ENCODE peak calls at places on chromosome 5, in ten cellular contexts. D, U, Z, G, T, O, K, H, E and L are unnamed samples.

GRCh38 chr5:108747111-108748009 is at the start of gene FER:
- DNase-seq in D (peak), U (peak), Z (peak), G (no peak), T (no peak), O (no peak), K (no peak), H (no peak), E (peak), L (no peak)

GRCh38 chr5:152514827-152515397 is 109.8 kb upstream of the NMUR2 start:
- DNase-seq in D (peak), U (peak), Z (no peak), G (no peak), T (no peak), O (no peak), K (no peak), H (no peak), E (peak), L (no peak)

GRCh38 chr5:140259509-140259908 is 43.4 kb downstream of the PFDN1 start:
- DNase-seq in D (no peak), U (no peak), Z (no peak), G (no peak), T (no peak), O (peak), K (no peak), H (no peak), E (peak), L (no peak)

GRCh38 chr5:179309751-179310320 is 35.4 kb downstream of the ADAMTS2 start:
- DNase-seq in D (no peak), U (no peak), Z (no peak), G (peak), T (no peak), O (no peak), K (peak), H (peak), E (no peak), L (no peak)

GRCh38 chr5:66246621-66247020 is 102.5 kb downstream of the SREK1 start:
- DNase-seq in D (no peak), U (no peak), Z (no peak), G (no peak), T (no peak), O (no peak), K (no peak), H (no peak), E (no peak), L (no peak)

GRCh38 chr5:66410056-66410455 is 186.1 kb upstream of the MAST4 start:
- DNase-seq in D (no peak), U (no peak), Z (no peak), G (no peak), T (no peak), O (no peak), K (no peak), H (no peak), E (no peak), L (no peak)

GRCh38 chr5:157961828-157962390 is 103.0 kb upstream of the CLINT1 start:
- DNase-seq in D (no peak), U (peak), Z (no peak), G (no peak), T (no peak), O (no peak), K (no peak), H (no peak), E (no peak), L (no peak)

GRCh38 chr5:1801061-1801953 is at the start of gene NDUFS6:
- DNase-seq in D (peak), U (peak), Z (no peak), G (peak), T (peak), O (peak), K (peak), H (peak), E (no peak), L (peak)

GRCh38 chr5:84437673-84438315 is 53.1 kb upstream of the EDIL3 start:
- DNase-seq in D (peak), U (peak), Z (no peak), G (no peak), T (no peak), O (no peak), K (no peak), H (no peak), E (peak), L (no peak)

GRCh38 chr5:57816108-57816507 is 333.5 kb upstream of the ACTBL2 start:
- DNase-seq in D (no peak), U (peak), Z (no peak), G (no peak), T (no peak), O (no peak), K (no peak), H (no peak), E (peak), L (no peak)

GRCh38 chr5:144698454-144698853 is 527.8 kb downstream of the KCTD16 start:
- DNase-seq in D (no peak), U (no peak), Z (no peak), G (no peak), T (no peak), O (no peak), K (no peak), H (no peak), E (no peak), L (no peak)

GRCh38 chr5:136080483-136081180 is 51.8 kb downstream of the TGFBI start:
- DNase-seq in D (peak), U (peak), Z (peak), G (peak), T (peak), O (peak), K (peak), H (peak), E (peak), L (peak)

GRCh38 chr5:14588758-14589543 is 7.4 kb downstream of the OTULINL start:
- DNase-seq in D (no peak), U (no peak), Z (no peak), G (no peak), T (no peak), O (no peak), K (no peak), H (no peak), E (no peak), L (no peak)

GRCh38 chr5:1540831-1541661 is 17.3 kb upstream of the LPCAT1 start:
- DNase-seq in D (no peak), U (no peak), Z (no peak), G (no peak), T (no peak), O (no peak), K (peak), H (peak), E (no peak), L (no peak)

GRCh38 chr5:152634596-152634995 is 229.5 kb upstream of the NMUR2 start:
- DNase-seq in D (no peak), U (no peak), Z (no peak), G (no peak), T (no peak), O (no peak), K (no peak), H (no peak), E (no peak), L (no peak)

GRCh38 chr5:71693828-71694427 is 25.1 kb upstream of the CARTPT start:
- DNase-seq in D (peak), U (no peak), Z (no peak), G (no peak), T (no peak), O (no peak), K (no peak), H (no peak), E (no peak), L (no peak)

GRCh38 chr5:57341380-57341979 is 141.1 kb downstream of the ACTBL2 start:
- DNase-seq in D (no peak), U (no peak), Z (no peak), G (no peak), T (no peak), O (no peak), K (no peak), H (no peak), E (no peak), L (no peak)

GRCh38 chr5:27220752-27221151 is 182.4 kb upstream of the CDH9 start:
- DNase-seq in D (no peak), U (no peak), Z (no peak), G (no peak), T (no peak), O (no peak), K (no peak), H (no peak), E (no peak), L (no peak)

GRCh38 chr5:179265529-179266290 is 79.6 kb downstream of the ADAMTS2 start:
- DNase-seq in D (no peak), U (no peak), Z (no peak), G (peak), T (peak), O (peak), K (peak), H (peak), E (no peak), L (no peak)

GRCh38 chr5:55418994-55419991 is 111.5 kb downstream of the MTREX start:
- DNase-seq in D (no peak), U (no peak), Z (no peak), G (no peak), T (no peak), O (no peak), K (no peak), H (no peak), E (no peak), L (no peak)

GRCh38 chr5:14491505-14491904 is 90.1 kb upstream of the OTULINL start:
- DNase-seq in D (peak), U (no peak), Z (no peak), G (no peak), T (no peak), O (no peak), K (no peak), H (no peak), E (no peak), L (no peak)

GRCh38 chr5:124703995-124704394 is 42.4 kb downstream of the ZNF608 start:
- DNase-seq in D (no peak), U (no peak), Z (no peak), G (no peak), T (no peak), O (no peak), K (no peak), H (no peak), E (no peak), L (no peak)

GRCh38 chr5:139495644-139496435 is 13.3 kb upstream of the STING1 start:
- DNase-seq in D (peak), U (peak), Z (no peak), G (no peak), T (no peak), O (no peak), K (no peak), H (no peak), E (no peak), L (no peak)

GRCh38 chr5:639584-640213 is 27.6 kb downstream of the CEP72 start:
- DNase-seq in D (no peak), U (no peak), Z (no peak), G (no peak), T (no peak), O (no peak), K (peak), H (no peak), E (no peak), L (no peak)

GRCh38 chr5:173733831-173734491 is 117.5 kb upstream of the BOD1 start:
- DNase-seq in D (no peak), U (no peak), Z (peak), G (no peak), T (no peak), O (peak), K (peak), H (no peak), E (no peak), L (peak)

GRCh38 chr5:149170292-149170691 is 29.0 kb downstream of the ABLIM3 start:
- DNase-seq in D (no peak), U (no peak), Z (no peak), G (peak), T (no peak), O (no peak), K (no peak), H (no peak), E (no peak), L (no peak)

GRCh38 chr5:150579462-150580400 is 60.7 kb upstream of the SYNPO start:
- DNase-seq in D (no peak), U (no peak), Z (no peak), G (no peak), T (no peak), O (peak), K (no peak), H (no peak), E (no peak), L (no peak)

GRCh38 chr5:171207256-171207866 is 101.7 kb upstream of the TLX3 start:
- DNase-seq in D (peak), U (peak), Z (no peak), G (no peak), T (no peak), O (no peak), K (no peak), H (no peak), E (peak), L (no peak)

GRCh38 chr5:179268966-179269693 is 76.1 kb downstream of the ADAMTS2 start:
- DNase-seq in D (no peak), U (no peak), Z (no peak), G (no peak), T (no peak), O (peak), K (peak), H (peak), E (no peak), L (no peak)

GRCh38 chr5:127609016-127609415 is 39.9 kb upstream of the CTXN3 start:
- DNase-seq in D (no peak), U (no peak), Z (no peak), G (no peak), T (no peak), O (no peak), K (no peak), H (no peak), E (no peak), L (no peak)

GRCh38 chr5:150015415-150015814 is 14.9 kb downstream of the HMGXB3 start:
- DNase-seq in D (no peak), U (no peak), Z (no peak), G (no peak), T (no peak), O (no peak), K (no peak), H (no peak), E (no peak), L (no peak)

GRCh38 chr5:135973323-135974018 is 18.7 kb upstream of the LECT2 start:
- DNase-seq in D (no peak), U (no peak), Z (no peak), G (no peak), T (no peak), O (no peak), K (no peak), H (no peak), E (no peak), L (no peak)

GRCh38 chr5:42994285-42995151 is 45.6 kb downstream of the ANXA2R start:
- DNase-seq in D (peak), U (peak), Z (no peak), G (peak), T (peak), O (peak), K (peak), H (peak), E (peak), L (no peak)

GRCh38 chr5:44862808-44863207 is 54.1 kb downstream of the MRPS30 start:
- DNase-seq in D (peak), U (peak), Z (no peak), G (no peak), T (no peak), O (no peak), K (no peak), H (no peak), E (peak), L (no peak)

GRCh38 chr5:174601937-174602336 is 122.4 kb upstream of the MSX2 start:
- DNase-seq in D (no peak), U (no peak), Z (no peak), G (no peak), T (no peak), O (no peak), K (no peak), H (no peak), E (no peak), L (no peak)

GRCh38 chr5:57595530-57596098 is 113.0 kb upstream of the ACTBL2 start:
- DNase-seq in D (no peak), U (no peak), Z (no peak), G (no peak), T (no peak), O (no peak), K (no peak), H (no peak), E (no peak), L (no peak)

GRCh38 chr5:147216552-147217154 is 18.2 kb upstream of the STK32A start:
- DNase-seq in D (no peak), U (no peak), Z (no peak), G (no peak), T (no peak), O (no peak), K (no peak), H (no peak), E (no peak), L (no peak)

GRCh38 chr5:178404987-178405386 is 172.4 kb upstream of the PHYKPL start:
- DNase-seq in D (no peak), U (no peak), Z (no peak), G (no peak), T (no peak), O (no peak), K (no peak), H (no peak), E (no peak), L (no peak)

GRCh38 chr5:148491015-148491792 is 107.4 kb downstream of the FBXO38 start:
- DNase-seq in D (no peak), U (no peak), Z (no peak), G (no peak), T (no peak), O (no peak), K (no peak), H (no peak), E (no peak), L (no peak)

DNA sequence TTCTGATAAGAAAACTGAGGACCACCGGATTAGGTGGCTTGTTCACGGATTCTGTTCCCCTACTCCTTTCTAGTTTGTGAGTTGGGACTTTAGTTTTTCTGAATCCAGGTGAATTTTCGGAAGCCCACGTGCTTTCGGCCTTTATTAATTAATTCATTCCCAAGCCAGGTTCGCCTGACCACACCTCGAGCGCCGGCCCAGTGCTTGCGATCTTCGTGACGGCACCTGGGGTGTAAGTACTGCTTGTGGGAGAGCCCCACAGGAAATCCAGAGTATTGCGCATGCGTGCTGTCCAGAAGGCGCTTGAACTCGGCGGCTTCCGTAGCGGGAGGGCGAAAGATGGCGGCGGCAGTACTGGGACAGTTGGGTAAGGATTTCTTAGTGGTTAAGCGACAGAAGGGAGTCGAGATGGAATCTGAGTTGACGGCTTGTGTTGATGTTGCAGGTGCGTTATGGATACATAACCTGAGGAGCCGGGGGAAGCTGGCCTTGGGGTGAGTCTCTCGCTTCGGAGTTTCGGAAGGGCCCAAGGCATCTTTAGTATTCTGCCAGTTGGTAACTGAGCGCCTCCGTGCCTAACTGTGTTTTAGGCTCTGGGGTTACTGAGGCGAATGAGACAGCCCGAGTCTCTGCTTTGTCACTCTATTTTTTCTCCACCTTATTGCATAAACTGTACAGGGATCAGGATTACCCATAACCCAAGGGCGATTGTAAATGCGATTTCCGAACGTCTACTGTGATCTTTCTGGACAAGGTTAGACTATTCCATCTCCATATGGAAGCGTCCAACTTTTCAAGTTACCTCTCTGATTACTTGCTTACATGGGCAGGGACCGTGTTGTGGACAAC is at the start of gene MRPL22:
- DNase-seq in D (peak), U (peak), Z (peak), G (peak), T (peak), O (peak), K (peak), H (peak), E (peak), L (peak)
- TF ChIP-seq POLR2A in D (peak), U (peak), Z (peak), G (no peak), T (no peak), O (peak), K (peak), H (no peak), E (peak), L (peak)

DNA sequence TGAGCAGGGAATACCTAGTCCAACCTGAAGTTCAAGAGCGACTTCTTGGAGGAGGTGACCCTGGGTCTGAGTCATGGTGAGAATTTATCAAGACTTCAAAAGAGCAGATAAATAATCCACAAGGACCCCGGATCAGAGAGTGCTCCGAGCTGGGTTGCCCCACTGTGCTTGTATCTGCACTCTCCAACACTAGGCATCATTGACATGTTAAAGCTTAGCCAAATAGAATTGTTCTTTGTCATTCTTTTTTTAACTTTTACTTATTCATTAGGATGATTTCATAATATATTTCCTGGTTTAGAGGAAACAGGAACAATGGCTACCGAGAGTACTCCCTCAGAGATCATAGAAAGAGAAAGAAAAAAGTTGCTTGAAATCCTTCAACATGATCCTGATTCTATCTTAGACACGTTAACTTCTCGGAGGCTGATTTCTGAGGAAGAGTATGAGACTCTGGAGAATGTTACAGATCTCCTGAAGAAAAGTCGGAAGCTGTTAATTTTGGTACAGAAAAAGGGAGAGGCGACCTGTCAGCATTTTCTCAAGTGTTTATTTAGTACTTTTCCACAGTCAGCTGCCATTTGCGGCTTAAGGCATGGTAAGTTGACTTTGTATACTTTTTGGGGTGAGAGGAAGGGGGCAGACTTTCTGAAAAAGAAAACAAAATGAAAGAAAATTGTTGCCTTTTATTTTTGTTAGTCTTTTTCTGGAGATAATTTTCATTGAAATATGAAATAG is at the start of gene CARD6:
- DNase-seq in D (peak), U (peak), Z (no peak), G (no peak), T (no peak), O (no peak), K (no peak), H (no peak), E (no peak), L (no peak)
- TF ChIP-seq POLR2A in D (no peak), U (peak), Z (no peak), G (no peak), T (no peak), O (no peak), K (no peak), H (no peak), E (no peak), L (no peak)

DNA sequence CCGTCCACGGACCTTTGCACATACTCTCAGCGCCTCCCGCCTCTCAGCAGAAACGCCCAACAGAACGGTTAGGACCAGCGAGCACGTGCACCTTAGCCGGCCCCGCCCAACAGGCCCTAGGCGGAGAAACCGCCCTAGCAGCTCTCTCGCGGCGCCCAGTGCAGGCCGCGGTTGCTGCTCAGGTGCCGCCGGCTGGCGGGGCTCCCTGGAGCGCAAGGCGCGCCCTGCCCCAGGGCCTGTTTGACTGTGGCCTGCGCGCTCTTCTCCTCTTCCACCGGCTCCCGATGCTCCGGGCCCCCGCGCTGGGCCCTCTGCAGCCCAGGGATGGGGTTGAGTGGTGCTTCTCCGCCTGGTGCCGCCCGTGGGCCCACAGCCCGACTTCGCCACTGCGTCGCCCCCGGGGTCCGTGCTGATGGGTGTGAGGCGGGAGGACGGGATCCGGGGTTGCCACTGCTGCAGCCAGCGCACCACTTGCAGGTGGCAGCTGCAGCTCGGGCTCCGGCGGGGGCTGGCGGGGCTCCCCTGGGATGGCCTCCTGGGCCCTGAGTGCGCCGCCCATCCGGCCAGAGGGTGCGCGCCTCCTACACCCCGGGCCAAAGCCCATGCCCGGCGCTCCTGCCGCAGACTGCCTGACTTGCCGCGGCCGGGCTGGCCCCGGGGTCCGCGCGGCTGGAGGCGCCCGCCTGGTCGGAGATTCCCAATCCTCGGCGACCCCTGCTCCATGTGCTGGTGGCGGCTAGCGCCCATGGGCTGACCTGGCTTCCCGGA is 1889.4 kb upstream of the CDH9 start:
- DNase-seq in D (no peak), U (no peak), Z (no peak), G (no peak), T (no peak), O (no peak), K (peak), H (no peak), E (no peak), L (no peak)
- TF ChIP-seq POLR2A in D (no peak), U (no peak), Z (no peak), G (no peak), T (no peak), O (no peak), K (no peak), H (no peak), E (no peak), L (no peak)

GRCh38 chr5:80959768-80960442 is at the start of gene RASGRF2:
- DNase-seq in D (no peak), U (peak), Z (no peak), G (peak), T (peak), O (peak), K (peak), H (peak), E (no peak), L (peak)
- TF ChIP-seq POLR2A in D (no peak), U (no peak), Z (no peak), G (peak), T (no peak), O (no peak), K (no peak), H (no peak), E (no peak), L (no peak)